ENCODE peak calls at places on chromosome 16, in ten cellular contexts. I is GM23248, A is fibroblast of lung, R is osteoblast, T is neural progenitor cell, N is PC-9, O is OCI-LY7, E is PC-3, P is MM.1S, Q is trophoblast cell. W is an unnamed sample.

GRCh38 chr16:24382929-24383328 is 126.8 kb downstream of the CACNG3 start:
- DNase-seq in A (no peak), Q (no peak), O (no peak), N (no peak), R (no peak), P (no peak), T (peak), E (no peak), I (no peak), W (no peak)

GRCh38 chr16:8959921-8960787 is 3.6 kb downstream of the USP7 start:
- DNase-seq in P (peak), O (peak), Q (no peak), E (no peak), R (peak), N (no peak), I (peak), A (peak), T (peak), W (no peak)

GRCh38 chr16:81558444-81559175 is 114.0 kb downstream of the CMIP start:
- DNase-seq in Q (peak), I (no peak), O (no peak), E (no peak), R (no peak), P (no peak), T (peak), N (peak), A (no peak), W (peak)

GRCh38 chr16:65227041-65227835 is 105.4 kb upstream of the CDH11 start:
- DNase-seq in O (no peak), T (no peak), A (no peak), R (no peak), Q (no peak), P (no peak), E (no peak), N (no peak), I (no peak), W (no peak)

GRCh38 chr16:19696312-19696711 is 21.7 kb downstream of the KNOP1 start:
- DNase-seq in T (no peak), P (no peak), R (peak), N (peak), O (no peak), E (peak), A (peak), Q (no peak), I (peak), W (peak)

GRCh38 chr16:22739077-22739476 is 74.9 kb upstream of the HS3ST2 start:
- DNase-seq in P (no peak), R (no peak), A (no peak), E (no peak), I (no peak), O (peak), N (no peak), T (no peak), Q (no peak), W (no peak)

GRCh38 chr16:81798311-81799137 is 19.4 kb downstream of the PLCG2 start:
- DNase-seq in P (no peak), N (no peak), I (no peak), A (no peak), Q (no peak), R (no peak), T (no peak), E (no peak), O (peak), W (no peak)

GRCh38 chr16:77285676-77286075 is 86.5 kb downstream of the SYCE1L start:
- DNase-seq in I (no peak), R (peak), P (no peak), T (no peak), E (no peak), O (no peak), Q (no peak), N (no peak), A (no peak), W (no peak)

GRCh38 chr16:73053379-73054130 is 5.6 kb upstream of the ZFHX3 start:
- DNase-seq in E (peak), Q (no peak), I (no peak), P (no peak), N (peak), A (peak), R (peak), O (no peak), T (no peak), W (no peak)

GRCh38 chr16:80526418-80527061 is 14.3 kb upstream of the DYNLRB2 start:
- DNase-seq in Q (peak), T (peak), E (peak), P (peak), R (peak), N (peak), I (peak), O (peak), A (peak), W (peak)

GRCh38 chr16:49498241-49499017 is 124.8 kb downstream of the C16orf78 start:
- DNase-seq in I (no peak), T (no peak), E (no peak), O (no peak), Q (no peak), P (no peak), R (no peak), A (no peak), N (no peak), W (no peak)

GRCh38 chr16:12811441-12812198 is 7.9 kb upstream of the CPPED1 start:
- DNase-seq in O (no peak), R (no peak), E (peak), P (no peak), I (no peak), T (no peak), N (no peak), A (no peak), Q (no peak), W (no peak)

GRCh38 chr16:29815032-29815721 is 775 bp upstream of the PAGR1 start:
- DNase-seq in I (peak), A (no peak), Q (peak), N (no peak), P (no peak), O (no peak), T (peak), E (no peak), R (peak), W (peak)

GRCh38 chr16:85159226-85159980 is 47.1 kb upstream of the CIBAR2 start:
- DNase-seq in E (no peak), I (peak), P (no peak), Q (no peak), R (peak), N (no peak), A (no peak), O (no peak), T (no peak), W (no peak)

GRCh38 chr16:70777973-70778406 is 23.0 kb downstream of the VAC14 start:
- DNase-seq in Q (no peak), R (peak), I (peak), T (no peak), O (no peak), N (no peak), E (no peak), P (no peak), A (no peak), W (no peak)

GRCh38 chr16:1485847-1486496 is 2.8 kb downstream of the PTX4 start:
- DNase-seq in I (no peak), T (no peak), P (no peak), O (no peak), N (no peak), R (no peak), Q (no peak), E (no peak), A (no peak), W (no peak)
- H3K4me3 ChIP-seq in I (no peak), T (no peak), P (no peak), O (no peak), N (no peak), R (no peak), Q (no peak), E (no peak), A (no peak), W (no peak)

GRCh38 chr16:31061813-31062440 is 12.1 kb downstream of the ZNF668 start:
- DNase-seq in I (no peak), R (peak), P (no peak), A (no peak), O (no peak), E (no peak), T (no peak), N (no peak), Q (no peak), W (no peak)
- H3K4me2 ChIP-seq in I (no peak), R (no peak), P (no peak), A (no peak), O (no peak), E (no peak), T (no peak), N (no peak), Q (no peak), W (no peak)

DNA sequence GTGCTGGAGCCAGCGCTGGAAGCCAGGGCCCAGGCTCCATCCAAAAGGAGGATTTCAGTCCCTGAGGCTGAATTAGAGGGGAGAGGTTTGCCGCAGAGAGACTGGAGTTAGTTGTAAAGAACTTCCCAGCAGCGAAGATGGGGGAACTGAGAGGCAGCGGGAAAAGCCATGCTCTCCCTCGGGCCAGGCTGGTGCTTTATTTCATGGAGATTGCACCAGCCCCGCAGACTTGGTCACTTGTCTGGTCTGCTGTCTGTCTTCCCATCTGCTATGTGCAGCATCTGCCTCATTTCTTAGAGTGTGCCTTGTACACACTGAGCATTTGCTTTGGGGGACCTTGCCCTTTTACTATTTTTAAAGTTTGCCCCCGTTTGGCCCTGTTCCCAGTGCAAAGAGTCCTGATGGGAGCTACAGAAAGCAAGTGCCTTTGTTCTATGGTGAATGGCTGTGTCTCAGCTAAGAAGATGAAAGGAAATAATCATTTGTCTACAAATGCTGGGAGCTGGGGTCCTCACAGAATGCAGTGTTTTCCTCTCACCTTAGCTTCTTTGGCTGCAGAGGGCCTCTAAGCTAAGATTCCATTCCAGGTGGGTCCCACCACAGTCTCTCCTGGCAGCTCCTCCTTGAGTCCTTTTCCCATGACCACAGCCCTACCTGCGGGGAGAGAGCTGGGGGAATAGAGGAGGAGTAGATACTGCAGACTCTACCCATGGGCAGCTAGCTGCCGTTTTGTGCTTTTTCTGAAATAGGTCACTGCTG is 25.0 kb upstream of the CNOT1 start:
- DNase-seq in Q (no peak), R (no peak), T (no peak), E (no peak), P (no peak), A (no peak), I (no peak), O (no peak), N (no peak), W (no peak)
- H2AFZ ChIP-seq in Q (no peak), R (no peak), T (peak), E (no peak), P (no peak), A (no peak), I (no peak), O (no peak), N (peak), W (no peak)

GRCh38 chr16:5072334-5073278 is 963 bp downstream of the ALG1 start:
- DNase-seq in Q (no peak), N (no peak), T (no peak), A (no peak), E (no peak), O (no peak), P (no peak), I (peak), R (no peak), W (no peak)

GRCh38 chr16:5069854-5070253 is 1.8 kb upstream of the ALG1 start:
- DNase-seq in E (no peak), A (no peak), Q (no peak), N (no peak), T (no peak), P (no peak), R (no peak), I (no peak), O (no peak), W (no peak)

GRCh38 chr16:5071681-5072333 is at the start of gene ALG1:
- DNase-seq in O (peak), R (peak), E (peak), N (peak), Q (peak), A (peak), T (peak), I (peak), P (peak), W (peak)

GRCh38 chr16:5070431-5071186 is 1.0 kb upstream of the ALG1 start:
- DNase-seq in O (no peak), R (no peak), E (no peak), Q (no peak), P (no peak), I (no peak), A (no peak), T (no peak), N (no peak), W (no peak)

GRCh38 chr16:5071341-5071680 is 332 bp upstream of the ALG1 start:
- DNase-seq in Q (no peak), I (no peak), N (no peak), T (no peak), P (no peak), O (no peak), A (no peak), E (no peak), R (no peak), W (no peak)
- H3K4me3 ChIP-seq in Q (no peak), I (peak), N (peak), T (peak), P (peak), O (peak), A (peak), E (peak), R (peak), W (no peak)

GRCh38 chr16:89455692-89456091 is 34.7 kb downstream of the ANKRD11 start:
- DNase-seq in I (no peak), Q (no peak), A (peak), T (no peak), O (no peak), N (no peak), P (no peak), R (no peak), E (peak), W (no peak)
- H3K4me2 ChIP-seq in I (no peak), Q (no peak), A (no peak), T (no peak), O (no peak), N (no peak), P (no peak), R (no peak), E (no peak), W (no peak)

W was measured in hepatocyte.